ENCODE peak calls at places on chromosomes 16 and 17, in seven cellular contexts. Z is astrocyte of the hippocampus, F is fibroblast of mammary gland, R is fibroblast of the conjunctiva, X is AG04449, B is left colon, C is NCI-H510A. M is an unnamed sample.

GRCh38 chr17:4744999-4745969 is 5.6 kb upstream of the CXCL16 start:
- DNase-seq in Z (peak; percentile 21), F (no peak), R (no peak), X (no peak), B (no peak), C (no peak), M (no peak)

GRCh38 chr17:70521821-70522256 is 352.5 kb downstream of the KCNJ2 start:
- DNase-seq in Z (peak; percentile 74), F (peak; percentile 7), R (no peak), X (no peak), B (peak; percentile 28), C (peak; percentile 19), M (no peak)

GRCh38 chr17:76383645-76384221 is 676 bp upstream of the SPHK1 start:
- DNase-seq in Z (peak; percentile 73), F (peak; percentile 53), R (no peak), X (no peak), B (no peak), C (no peak), M (no peak)

GRCh38 chr17:79810138-79811027 is 13.5 kb upstream of the CBX8 start:
- DNase-seq in Z (peak; percentile 93), F (peak; percentile 65), R (no peak), X (no peak), B (peak; percentile 83), C (peak; percentile 90), M (no peak)

GRCh38 chr16:88120812-88121211 is 169.6 kb downstream of the BANP start:
- DNase-seq in Z (no peak), F (no peak), R (no peak), X (no peak), B (no peak), C (no peak), M (no peak)

GRCh38 chr16:75491876-75492275 is 3.4 kb downstream of the CHST6 start:
- DNase-seq in Z (peak; percentile 73), F (no peak), R (no peak), X (no peak), B (no peak), C (no peak), M (no peak)

GRCh38 chr17:50613596-50613995 is 21.1 kb upstream of the ABCC3 start:
- DNase-seq in Z (no peak), F (no peak), R (no peak), X (no peak), B (no peak), C (no peak), M (no peak)

GRCh38 chr17:40526668-40527067 is 25.2 kb upstream of the TNS4 start:
- DNase-seq in Z (no peak), F (peak; percentile 77), R (no peak), X (no peak), B (no peak), C (no peak), M (no peak)

GRCh38 chr17:60161598-60162330 is 12.0 kb downstream of the CA4 start:
- DNase-seq in Z (no peak), F (no peak), R (no peak), X (no peak), B (no peak), C (no peak), M (no peak)

GRCh38 chr16:86353185-86353584 is 157.1 kb upstream of the FOXF1 start:
- DNase-seq in Z (no peak), F (peak; percentile 75), R (no peak), X (no peak), B (no peak), C (no peak), M (no peak)

GRCh38 chr17:57986841-57987581 is 1.0 kb downstream of the VEZF1 start:
- DNase-seq in Z (peak; percentile 91), F (peak; percentile 82), R (peak; percentile 52), X (no peak), B (peak; percentile 44), C (no peak), M (no peak)

GRCh38 chr16:83738926-83739503 is 68.8 kb upstream of the HSBP1 start:
- DNase-seq in Z (peak; percentile 52), F (no peak), R (no peak), X (no peak), B (no peak), C (no peak), M (no peak)

GRCh38 chr16:5321925-5322324 is 224.3 kb upstream of the EEF2KMT start:
- DNase-seq in Z (peak; percentile 16), F (peak; percentile 54), R (peak; percentile 45), X (no peak), B (no peak), C (no peak), M (no peak)

GRCh38 chr16:85579199-85579598 is 33.9 kb upstream of the GSE1 start:
- DNase-seq in Z (peak; percentile 77), F (no peak), R (no peak), X (no peak), B (no peak), C (no peak), M (no peak)

GRCh38 chr16:72894291-72895151 is 153.4 kb downstream of the ZFHX3 start:
- DNase-seq in Z (peak; percentile 70), F (peak; percentile 47), R (no peak), X (no peak), B (no peak), C (no peak), M (no peak)

GRCh38 chr16:26197707-26198106 is 505.9 kb downstream of the HS3ST4 start:
- DNase-seq in Z (no peak), F (no peak), R (no peak), X (no peak), B (no peak), C (no peak), M (no peak)

GRCh38 chr16:84090212-84090611 is 26.5 kb downstream of the MBTPS1 start:
- DNase-seq in Z (no peak), F (no peak), R (no peak), X (no peak), B (no peak), C (no peak), M (no peak)

GRCh38 chr16:1261131-1261917 is 5.5 kb downstream of the TPSD1 start:
- DNase-seq in Z (no peak), F (no peak), R (no peak), X (no peak), B (no peak), C (no peak), M (no peak)

GRCh38 chr17:31389673-31390381 is 1.6 kb upstream of the RAB11FIP4 start:
- DNase-seq in Z (no peak), F (no peak), R (no peak), X (no peak), B (no peak), C (no peak), M (no peak)

GRCh38 chr16:89615176-89615575 is 1.7 kb downstream of the DPEP1 start:
- DNase-seq in Z (no peak), F (no peak), R (no peak), X (no peak), B (no peak), C (no peak), M (no peak)

GRCh38 chr16:55494994-55495421 is 13.9 kb upstream of the LPCAT2 start:
- DNase-seq in Z (peak; percentile 91), F (peak; percentile 95), R (peak; percentile 87), X (peak; percentile 98), B (peak; percentile 40), C (no peak), M (no peak)

GRCh38 chr16:86362155-86362849 is 148.0 kb upstream of the FOXF1 start:
- DNase-seq in Z (no peak), F (peak; percentile 32), R (no peak), X (no peak), B (no peak), C (no peak), M (no peak)

GRCh38 chr16:12507366-12507765 is 296.3 kb downstream of the CPPED1 start:
- DNase-seq in Z (no peak), F (peak; percentile 23), R (no peak), X (no peak), B (no peak), C (no peak), M (no peak)

GRCh38 chr16:1158456-1159324 is 5.8 kb downstream of the CACNA1H start:
- DNase-seq in Z (no peak), F (peak; percentile 8), R (no peak), X (no peak), B (peak; percentile 79), C (no peak), M (no peak)

GRCh38 chr17:3663102-3664011 is 5.0 kb downstream of the TAX1BP3 start:
- DNase-seq in Z (no peak), F (no peak), R (no peak), X (no peak), B (no peak), C (no peak), M (no peak)

GRCh38 chr17:77566151-77566550 is 392.4 kb upstream of the TNRC6C start:
- DNase-seq in Z (no peak), F (no peak), R (no peak), X (no peak), B (no peak), C (no peak), M (no peak)

GRCh38 chr17:76544123-76544915 is 4.5 kb downstream of the PRCD start:
- DNase-seq in Z (peak; percentile 41), F (no peak), R (no peak), X (no peak), B (no peak), C (no peak), M (no peak)

GRCh38 chr17:34098712-34099111 is 156.4 kb upstream of the CCL2 start:
- DNase-seq in Z (no peak), F (peak; percentile 19), R (no peak), X (no peak), B (no peak), C (no peak), M (no peak)

GRCh38 chr17:1351967-1352366 is 48.1 kb downstream of the YWHAE start:
- DNase-seq in Z (no peak), F (no peak), R (no peak), X (no peak), B (no peak), C (no peak), M (no peak)

GRCh38 chr16:12201216-12201615 is 224.7 kb downstream of the SNX29 start:
- DNase-seq in Z (peak; percentile 44), F (no peak), R (no peak), X (peak; percentile 67), B (no peak), C (no peak), M (no peak)